ENCODE peak calls at places on chromosomes 3 and 15, in six cellular contexts. One of them, this sample, is unnamed.

GRCh38 chr3:13200951-13201350 is 127.7 kb upstream of the IQSEC1 start:
- DNase-seq in NCI-H2029: no peak
- DNase-seq in SW480: no peak
- DNase-seq in posterior cingulate gyrus: no peak
- DNase-seq in kidney glomerular epithelial cell: no peak
- DNase-seq in mucosa of gallbladder: no peak
- DNase-seq in this sample: no peak

GRCh38 chr3:60246361-60246760 is 1004.9 kb downstream of the FHIT start:
- DNase-seq in NCI-H2029: peak
- DNase-seq in SW480: no peak
- DNase-seq in posterior cingulate gyrus: no peak
- DNase-seq in kidney glomerular epithelial cell: no peak
- DNase-seq in mucosa of gallbladder: no peak
- DNase-seq in this sample: no peak

GRCh38 chr3:128076465-128076782 is 24.2 kb downstream of the SEC61A1 start:
- DNase-seq in NCI-H2029: no peak
- DNase-seq in SW480: no peak
- DNase-seq in posterior cingulate gyrus: no peak
- DNase-seq in kidney glomerular epithelial cell: no peak
- DNase-seq in mucosa of gallbladder: no peak
- DNase-seq in this sample: no peak

GRCh38 chr3:146283796-146284485 is 33.0 kb upstream of the PLSCR4 start:
- DNase-seq in NCI-H2029: no peak
- DNase-seq in SW480: no peak
- DNase-seq in posterior cingulate gyrus: no peak
- DNase-seq in kidney glomerular epithelial cell: no peak
- DNase-seq in mucosa of gallbladder: no peak
- DNase-seq in this sample: no peak

GRCh38 chr3:36312351-36312750 is 68.0 kb upstream of the STAC start:
- DNase-seq in NCI-H2029: peak
- DNase-seq in SW480: no peak
- DNase-seq in posterior cingulate gyrus: no peak
- DNase-seq in kidney glomerular epithelial cell: no peak
- DNase-seq in mucosa of gallbladder: no peak
- DNase-seq in this sample: no peak

GRCh38 chr3:34000301-34000700 is 201.9 kb downstream of the PDCD6IP start:
- DNase-seq in NCI-H2029: no peak
- DNase-seq in SW480: no peak
- DNase-seq in posterior cingulate gyrus: no peak
- DNase-seq in kidney glomerular epithelial cell: no peak
- DNase-seq in mucosa of gallbladder: no peak
- DNase-seq in this sample: no peak

GRCh38 chr15:77611767-77612166 is 20.9 kb downstream of the LINGO1 start:
- DNase-seq in NCI-H2029: no peak
- DNase-seq in SW480: no peak
- DNase-seq in posterior cingulate gyrus: no peak
- DNase-seq in kidney glomerular epithelial cell: no peak
- DNase-seq in mucosa of gallbladder: no peak
- DNase-seq in this sample: no peak

GRCh38 chr3:189157232-189158007 is 14.4 kb upstream of the TPRG1 start:
- DNase-seq in NCI-H2029: no peak
- DNase-seq in SW480: no peak
- DNase-seq in posterior cingulate gyrus: no peak
- DNase-seq in kidney glomerular epithelial cell: no peak
- DNase-seq in mucosa of gallbladder: no peak
- DNase-seq in this sample: no peak

GRCh38 chr15:67152429-67152828 is 87.0 kb downstream of the SMAD3 start:
- DNase-seq in NCI-H2029: no peak
- DNase-seq in SW480: no peak
- DNase-seq in posterior cingulate gyrus: no peak
- DNase-seq in kidney glomerular epithelial cell: no peak
- DNase-seq in mucosa of gallbladder: no peak
- DNase-seq in this sample: no peak

GRCh38 chr3:14831916-14832430 is 13.2 kb downstream of the FGD5 start:
- DNase-seq in NCI-H2029: no peak
- DNase-seq in SW480: no peak
- DNase-seq in posterior cingulate gyrus: no peak
- DNase-seq in kidney glomerular epithelial cell: no peak
- DNase-seq in mucosa of gallbladder: no peak
- DNase-seq in this sample: no peak

GRCh38 chr3:105860649-105861048 is 8.2 kb downstream of the CBLB start:
- DNase-seq in NCI-H2029: no peak
- DNase-seq in SW480: no peak
- DNase-seq in posterior cingulate gyrus: no peak
- DNase-seq in kidney glomerular epithelial cell: no peak
- DNase-seq in mucosa of gallbladder: no peak
- DNase-seq in this sample: no peak

GRCh38 chr15:61232266-61232665 is 3.2 kb upstream of the RORA start:
- DNase-seq in NCI-H2029: no peak
- DNase-seq in SW480: no peak
- DNase-seq in posterior cingulate gyrus: no peak
- DNase-seq in kidney glomerular epithelial cell: no peak
- DNase-seq in mucosa of gallbladder: peak
- DNase-seq in this sample: no peak

GRCh38 chr3:125057186-125057850 is 1.5 kb upstream of the HEG1 start:
- DNase-seq in NCI-H2029: no peak
- DNase-seq in SW480: peak
- DNase-seq in posterior cingulate gyrus: no peak
- DNase-seq in kidney glomerular epithelial cell: peak
- DNase-seq in mucosa of gallbladder: no peak
- DNase-seq in this sample: no peak

GRCh38 chr15:57079446-57079845 is 161.0 kb downstream of the TCF12 start:
- DNase-seq in NCI-H2029: no peak
- DNase-seq in SW480: no peak
- DNase-seq in posterior cingulate gyrus: peak
- DNase-seq in kidney glomerular epithelial cell: no peak
- DNase-seq in mucosa of gallbladder: no peak
- DNase-seq in this sample: no peak

GRCh38 chr3:52244061-52244628 is 1.4 kb upstream of the PPM1M start:
- DNase-seq in NCI-H2029: no peak
- DNase-seq in SW480: no peak
- DNase-seq in posterior cingulate gyrus: no peak
- DNase-seq in kidney glomerular epithelial cell: no peak
- DNase-seq in mucosa of gallbladder: no peak
- DNase-seq in this sample: peak

GRCh38 chr3:8069981-8070380 is 431.6 kb upstream of the LMCD1 start:
- DNase-seq in NCI-H2029: no peak
- DNase-seq in SW480: no peak
- DNase-seq in posterior cingulate gyrus: no peak
- DNase-seq in kidney glomerular epithelial cell: no peak
- DNase-seq in mucosa of gallbladder: no peak
- DNase-seq in this sample: no peak

GRCh38 chr3:71582612-71583568 is 638 bp downstream of the FOXP1 start:
- DNase-seq in NCI-H2029: peak
- DNase-seq in SW480: peak
- DNase-seq in posterior cingulate gyrus: peak
- DNase-seq in kidney glomerular epithelial cell: no peak
- DNase-seq in mucosa of gallbladder: peak
- DNase-seq in this sample: peak

GRCh38 chr15:72521682-72522081 is 47.6 kb downstream of the ARIH1 start:
- DNase-seq in NCI-H2029: no peak
- DNase-seq in SW480: no peak
- DNase-seq in posterior cingulate gyrus: no peak
- DNase-seq in kidney glomerular epithelial cell: no peak
- DNase-seq in mucosa of gallbladder: no peak
- DNase-seq in this sample: no peak

GRCh38 chr15:70487380-70487725 is 276.0 kb downstream of the UACA start:
- DNase-seq in NCI-H2029: no peak
- DNase-seq in SW480: no peak
- DNase-seq in posterior cingulate gyrus: no peak
- DNase-seq in kidney glomerular epithelial cell: no peak
- DNase-seq in mucosa of gallbladder: no peak
- DNase-seq in this sample: no peak

GRCh38 chr15:76642671-76643070 is 262.5 kb downstream of the SCAPER start:
- DNase-seq in NCI-H2029: no peak
- DNase-seq in SW480: no peak
- DNase-seq in posterior cingulate gyrus: no peak
- DNase-seq in kidney glomerular epithelial cell: no peak
- DNase-seq in mucosa of gallbladder: no peak
- DNase-seq in this sample: no peak